ENCODE peak calls at places on chromosome 11, in five cellular contexts. One of them, this sample, is unnamed.

GRCh38 chr11:73539506-73540084 is 58.3 kb downstream of the FAM168A start:
- DNase-seq in fibroblast of lung: no peak
- DNase-seq in neural progenitor cell: no peak
- DNase-seq in cardiac fibroblast: no peak
- DNase-seq in heart left ventricle: no peak
- DNase-seq in this sample: no peak

GRCh38 chr11:6576471-6577373 is 26.7 kb downstream of the RRP8 start:
- DNase-seq in heart left ventricle: peak
- DNase-seq in neural progenitor cell: no peak
- DNase-seq in cardiac fibroblast: peak
- DNase-seq in fibroblast of lung: peak
- DNase-seq in this sample: peak

GRCh38 chr11:48170176-48170839 is 46.3 kb upstream of the OR4B1 start:
- DNase-seq in neural progenitor cell: peak
- DNase-seq in fibroblast of lung: peak
- DNase-seq in cardiac fibroblast: peak
- DNase-seq in heart left ventricle: peak
- DNase-seq in this sample: peak

GRCh38 chr11:7612661-7613393 is 60.5 kb downstream of the CYB5R2 start:
- DNase-seq in fibroblast of lung: no peak
- DNase-seq in neural progenitor cell: peak
- DNase-seq in heart left ventricle: no peak
- DNase-seq in cardiac fibroblast: peak
- DNase-seq in this sample: peak

GRCh38 chr11:95514386-95515145 is 275.0 kb downstream of the FAM76B start:
- DNase-seq in neural progenitor cell: no peak
- DNase-seq in fibroblast of lung: no peak
- DNase-seq in heart left ventricle: no peak
- DNase-seq in cardiac fibroblast: no peak
- DNase-seq in this sample: no peak

GRCh38 chr11:17782145-17782544 is 47.6 kb downstream of the KCNC1 start:
- DNase-seq in fibroblast of lung: no peak
- DNase-seq in heart left ventricle: no peak
- DNase-seq in cardiac fibroblast: no peak
- DNase-seq in neural progenitor cell: no peak
- DNase-seq in this sample: no peak

GRCh38 chr11:126111458-126112116 is 48.9 kb upstream of the CDON start:
- DNase-seq in cardiac fibroblast: no peak
- DNase-seq in fibroblast of lung: no peak
- DNase-seq in neural progenitor cell: no peak
- DNase-seq in heart left ventricle: peak
- DNase-seq in this sample: no peak

GRCh38 chr11:113884361-113884836 is 9.0 kb upstream of the USP28 start:
- DNase-seq in cardiac fibroblast: peak
- DNase-seq in heart left ventricle: no peak
- DNase-seq in neural progenitor cell: peak
- DNase-seq in fibroblast of lung: peak
- DNase-seq in this sample: peak

GRCh38 chr11:73374130-73374529 is 2.1 kb upstream of the RELT start:
- DNase-seq in neural progenitor cell: no peak
- DNase-seq in heart left ventricle: no peak
- DNase-seq in fibroblast of lung: no peak
- DNase-seq in cardiac fibroblast: no peak
- DNase-seq in this sample: no peak

GRCh38 chr11:130189492-130190210 is 30.1 kb downstream of the ST14 start:
- DNase-seq in heart left ventricle: no peak
- DNase-seq in cardiac fibroblast: no peak
- DNase-seq in neural progenitor cell: no peak
- DNase-seq in fibroblast of lung: no peak
- DNase-seq in this sample: no peak

GRCh38 chr11:121298770-121299169 is 6.2 kb downstream of the SC5D start:
- DNase-seq in heart left ventricle: no peak
- DNase-seq in neural progenitor cell: no peak
- DNase-seq in fibroblast of lung: no peak
- DNase-seq in cardiac fibroblast: no peak
- DNase-seq in this sample: no peak

GRCh38 chr11:17634776-17635550 is 84.4 kb upstream of the MYOD1 start:
- DNase-seq in cardiac fibroblast: no peak
- DNase-seq in neural progenitor cell: no peak
- DNase-seq in heart left ventricle: no peak
- DNase-seq in fibroblast of lung: no peak
- DNase-seq in this sample: no peak

GRCh38 chr11:9759519-9760179 is 95.8 kb downstream of the SWAP70 start:
- DNase-seq in heart left ventricle: peak
- DNase-seq in cardiac fibroblast: peak
- DNase-seq in fibroblast of lung: peak
- DNase-seq in neural progenitor cell: no peak
- DNase-seq in this sample: peak

GRCh38 chr11:106821291-106821690 is 197.0 kb downstream of the GUCY1A2 start:
- DNase-seq in fibroblast of lung: no peak
- DNase-seq in cardiac fibroblast: no peak
- DNase-seq in neural progenitor cell: peak
- DNase-seq in heart left ventricle: no peak
- DNase-seq in this sample: no peak

GRCh38 chr11:124897681-124898680 is at the start of gene ROBO4:
- DNase-seq in heart left ventricle: peak
- DNase-seq in neural progenitor cell: no peak
- DNase-seq in fibroblast of lung: peak
- DNase-seq in cardiac fibroblast: peak
- DNase-seq in this sample: peak

GRCh38 chr11:124934862-124935547 is 842 bp downstream of the HEPACAM start:
- DNase-seq in heart left ventricle: no peak
- DNase-seq in fibroblast of lung: peak
- DNase-seq in cardiac fibroblast: peak
- DNase-seq in neural progenitor cell: no peak
- DNase-seq in this sample: peak

GRCh38 chr11:107696140-107696539 is 15.7 kb downstream of the SLN start:
- DNase-seq in neural progenitor cell: no peak
- DNase-seq in heart left ventricle: no peak
- DNase-seq in cardiac fibroblast: peak
- DNase-seq in fibroblast of lung: peak
- DNase-seq in this sample: peak

GRCh38 chr11:105045897-105046296 is 762 bp upstream of the CARD16 start:
- DNase-seq in fibroblast of lung: no peak
- DNase-seq in heart left ventricle: no peak
- DNase-seq in cardiac fibroblast: no peak
- DNase-seq in neural progenitor cell: no peak
- DNase-seq in this sample: no peak

GRCh38 chr11:134512061-134512460 is 100.0 kb upstream of the B3GAT1 start:
- DNase-seq in fibroblast of lung: no peak
- DNase-seq in heart left ventricle: no peak
- DNase-seq in neural progenitor cell: no peak
- DNase-seq in cardiac fibroblast: no peak
- DNase-seq in this sample: no peak

GRCh38 chr11:65454311-65454695 is 31.7 kb downstream of the NEAT1 start:
- DNase-seq in heart left ventricle: no peak
- DNase-seq in fibroblast of lung: peak
- DNase-seq in neural progenitor cell: no peak
- DNase-seq in cardiac fibroblast: peak
- DNase-seq in this sample: peak

GRCh38 chr11:57896641-57897145 is 127.0 kb upstream of the OR9Q1 start:
- DNase-seq in cardiac fibroblast: no peak
- DNase-seq in neural progenitor cell: no peak
- DNase-seq in fibroblast of lung: no peak
- DNase-seq in heart left ventricle: no peak
- DNase-seq in this sample: no peak

GRCh38 chr11:69311767-69312385 is 17.9 kb downstream of the MYEOV start:
- DNase-seq in neural progenitor cell: no peak
- DNase-seq in fibroblast of lung: no peak
- DNase-seq in cardiac fibroblast: no peak
- DNase-seq in heart left ventricle: no peak
- DNase-seq in this sample: no peak

GRCh38 chr11:9901931-9902330 is 238.1 kb downstream of the SWAP70 start:
- DNase-seq in heart left ventricle: no peak
- DNase-seq in fibroblast of lung: no peak
- DNase-seq in neural progenitor cell: no peak
- DNase-seq in cardiac fibroblast: no peak
- DNase-seq in this sample: no peak

GRCh38 chr11:1391165-1392010 is 1.7 kb downstream of the BRSK2 start:
- DNase-seq in heart left ventricle: no peak
- DNase-seq in neural progenitor cell: peak
- DNase-seq in fibroblast of lung: no peak
- DNase-seq in cardiac fibroblast: no peak
- DNase-seq in this sample: no peak

GRCh38 chr11:45651841-45652745 is 13.3 kb downstream of the CHST1 start:
- DNase-seq in heart left ventricle: no peak
- DNase-seq in cardiac fibroblast: no peak
- DNase-seq in neural progenitor cell: peak
- DNase-seq in fibroblast of lung: no peak
- DNase-seq in this sample: no peak

GRCh38 chr11:93013646-93014045 is 44.2 kb downstream of the MTNR1B start:
- DNase-seq in cardiac fibroblast: no peak
- DNase-seq in fibroblast of lung: no peak
- DNase-seq in heart left ventricle: no peak
- DNase-seq in neural progenitor cell: no peak
- DNase-seq in this sample: no peak

DNA sequence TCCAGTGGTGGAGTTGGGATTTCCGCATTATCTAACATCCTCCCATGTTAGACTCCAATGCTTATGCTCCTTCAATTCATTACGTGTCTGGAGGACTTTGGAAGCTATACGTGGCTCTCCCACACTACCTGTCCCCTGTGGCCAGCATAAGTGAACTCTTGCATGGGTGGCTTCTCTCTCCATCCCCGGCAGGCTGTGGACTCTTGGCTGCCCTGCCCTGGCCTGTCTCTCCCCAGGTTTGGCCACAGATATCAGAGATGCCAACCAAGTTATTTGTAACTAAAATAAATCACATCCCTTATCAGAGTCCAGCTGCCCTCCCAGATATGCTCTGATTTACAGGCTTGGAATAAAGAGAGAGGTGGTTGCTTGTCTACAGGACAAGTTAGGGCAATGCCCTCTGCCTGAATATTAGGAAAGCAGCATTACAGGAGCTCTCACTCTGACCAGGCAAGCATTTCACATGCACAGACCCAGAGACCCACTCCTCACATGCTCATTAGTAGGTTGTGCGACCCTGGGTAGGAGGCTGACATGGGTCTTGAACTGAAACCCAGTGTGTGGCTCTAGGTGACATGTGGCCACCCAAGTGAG is 4.6 kb downstream of the CD44 start:
- DNase-seq in fibroblast of lung: no peak
- DNase-seq in cardiac fibroblast: no peak
- DNase-seq in heart left ventricle: no peak
- DNase-seq in neural progenitor cell: no peak
- DNase-seq in this sample: no peak
- H3K4me3 ChIP-seq in fibroblast of lung: peak
- H3K4me3 ChIP-seq in cardiac fibroblast: no peak
- H3K4me3 ChIP-seq in heart left ventricle: no peak
- H3K4me3 ChIP-seq in neural progenitor cell: no peak
- H3K4me3 ChIP-seq in this sample: peak

DNA sequence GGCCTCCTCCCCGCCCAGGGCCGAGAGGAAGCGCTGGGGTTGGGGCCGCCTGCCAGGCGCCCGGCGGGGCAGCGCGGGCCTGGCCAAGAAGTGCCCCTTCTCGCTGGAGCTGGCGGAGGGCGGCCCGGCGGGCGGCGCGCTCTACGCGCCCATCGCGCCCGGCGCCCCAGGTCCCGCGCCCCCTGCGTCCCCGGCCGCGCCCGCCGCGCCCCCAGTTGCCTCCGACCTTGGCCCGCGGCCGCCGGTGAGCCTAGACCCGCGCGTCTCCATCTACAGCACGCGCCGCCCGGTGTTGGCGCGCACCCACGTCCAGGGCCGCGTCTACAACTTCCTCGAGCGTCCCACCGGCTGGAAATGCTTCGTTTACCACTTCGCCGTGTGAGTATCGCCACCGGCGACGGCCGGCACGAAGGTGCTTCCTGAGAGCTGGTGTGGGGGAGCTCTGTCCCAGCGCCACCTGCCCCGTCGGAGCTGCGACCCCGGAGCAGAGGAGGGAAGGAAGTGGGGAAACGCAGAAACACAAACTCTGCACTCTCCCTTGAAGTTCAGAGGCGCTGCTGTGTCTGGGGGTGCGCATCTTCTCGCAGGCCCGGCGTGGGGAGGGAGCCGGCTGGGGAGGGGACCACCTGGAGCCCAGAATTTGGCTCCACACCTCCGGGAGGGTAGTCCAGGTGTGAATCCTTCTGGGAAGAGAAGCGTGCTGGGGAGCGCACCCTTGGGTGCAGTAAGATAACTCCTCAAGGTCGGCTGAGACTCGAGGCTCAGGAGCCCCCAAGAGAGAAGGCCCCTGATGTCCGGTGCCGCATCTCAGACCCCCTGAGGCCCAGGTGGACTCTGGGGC is 519 bp downstream of the KCNQ1 start:
- DNase-seq in neural progenitor cell: peak
- DNase-seq in heart left ventricle: no peak
- DNase-seq in cardiac fibroblast: no peak
- DNase-seq in fibroblast of lung: no peak
- DNase-seq in this sample: no peak
- TF ChIP-seq CTCF in neural progenitor cell: no peak
- TF ChIP-seq CTCF in heart left ventricle: no peak
- TF ChIP-seq CTCF in cardiac fibroblast: no peak
- TF ChIP-seq CTCF in fibroblast of lung: no peak
- TF ChIP-seq CTCF in this sample: no peak

DNA sequence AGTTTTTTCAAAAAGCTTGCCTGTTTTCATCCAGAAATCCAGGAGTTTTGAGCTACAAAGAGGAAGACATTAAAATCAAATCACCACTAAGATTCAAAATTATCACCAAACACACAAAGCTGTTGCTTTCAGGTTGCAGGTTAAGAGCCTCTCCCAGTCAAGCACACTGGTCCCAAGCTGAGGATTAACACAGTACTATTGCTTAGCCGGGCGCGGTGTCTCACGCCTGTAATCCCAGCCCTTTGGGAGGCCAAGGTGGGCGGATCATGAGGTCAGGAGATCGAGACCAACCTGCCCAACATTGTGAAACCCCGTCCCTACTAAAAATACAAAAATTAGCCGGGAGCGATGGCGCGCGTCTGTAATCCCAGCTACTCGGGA is 1165.1 kb downstream of the LRRC4C start:
- DNase-seq in heart left ventricle: no peak
- DNase-seq in fibroblast of lung: no peak
- DNase-seq in cardiac fibroblast: no peak
- DNase-seq in neural progenitor cell: no peak
- DNase-seq in this sample: no peak
- H3K4me3 ChIP-seq in heart left ventricle: no peak
- H3K4me3 ChIP-seq in fibroblast of lung: no peak
- H3K4me3 ChIP-seq in cardiac fibroblast: no peak
- H3K4me3 ChIP-seq in neural progenitor cell: no peak
- H3K4me3 ChIP-seq in this sample: peak

DNA sequence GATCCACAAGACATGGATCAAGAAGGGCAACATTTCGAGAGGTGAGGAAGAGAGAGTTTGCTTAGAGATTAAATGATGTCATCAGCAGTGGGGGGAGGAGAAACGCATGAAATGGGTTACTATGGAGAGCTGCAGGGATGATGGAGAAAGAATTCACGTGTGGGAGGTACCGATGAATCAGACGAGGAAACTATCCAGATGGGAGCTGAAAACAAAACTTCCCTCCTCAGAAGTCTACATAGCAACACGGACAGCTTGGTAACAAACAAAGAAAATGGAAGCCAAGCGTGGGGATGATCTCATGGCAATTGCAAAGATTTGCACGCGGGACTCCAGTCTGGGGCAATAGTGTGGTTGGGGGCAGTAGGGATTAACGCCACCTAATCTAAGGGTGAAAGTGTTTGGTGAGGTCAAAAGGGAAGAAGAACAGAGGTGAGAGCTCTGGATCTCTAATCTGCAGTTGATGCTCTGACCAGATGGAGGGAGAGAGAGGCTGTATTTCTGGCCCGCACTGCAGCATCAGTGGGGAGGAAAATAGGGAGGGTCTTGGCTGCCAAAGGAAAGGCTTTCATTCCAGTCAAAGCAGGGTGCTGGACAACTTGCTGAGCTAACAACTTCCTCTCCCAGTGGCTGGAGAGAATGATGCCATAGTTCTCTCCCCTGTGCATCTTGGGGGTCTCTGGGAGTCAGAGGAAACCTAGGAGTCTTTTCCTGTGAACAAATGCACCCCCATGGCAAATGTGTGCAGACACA is 43.4 kb upstream of the CSNK2A3 start:
- DNase-seq in heart left ventricle: no peak
- DNase-seq in fibroblast of lung: peak
- DNase-seq in neural progenitor cell: no peak
- DNase-seq in cardiac fibroblast: peak
- DNase-seq in this sample: peak
- TF ChIP-seq CTCF in heart left ventricle: no peak
- TF ChIP-seq CTCF in fibroblast of lung: no peak
- TF ChIP-seq CTCF in neural progenitor cell: no peak
- TF ChIP-seq CTCF in cardiac fibroblast: no peak
- TF ChIP-seq CTCF in this sample: no peak